ENCODE peak calls at places on chromosome 19, in eight cellular contexts. O is mammary epithelial cell; J is psoas muscle; Y is CD8-positive, alpha-beta memory T cell; H is neural progenitor cell; X is lung; W is esophagus muscularis mucosa; U is Caco-2. Q is an unnamed sample. For H3K9me3, the result is how much of the 10 kb centered on the place peaks cover.

GRCh38 chr19:30881986-30882385 is 467.2 kb downstream of the TSHZ3 start:
- DNase-seq in O (no peak), J (no peak), Y (no peak), H (no peak), X (no peak), W (no peak), U (no peak), Q (no peak)

GRCh38 chr19:10701955-10702307 is 692 bp downstream of the QTRT1 start:
- DNase-seq in O (no peak), J (no peak), Y (no peak), H (peak), X (no peak), W (no peak), U (no peak), Q (no peak)

GRCh38 chr19:8528500-8528899 is 14.5 kb upstream of the ZNF414 start:
- DNase-seq in O (no peak), J (no peak), Y (no peak), H (no peak), X (no peak), W (no peak), U (no peak), Q (no peak)

GRCh38 chr19:23665651-23666410 is 21.2 kb downstream of the ZNF675 start:
- DNase-seq in O (no peak), J (no peak), Y (no peak), H (no peak), X (no peak), W (no peak), U (no peak), Q (peak)

GRCh38 chr19:29712744-29713516 is 2.1 kb downstream of the C19orf12 start:
- DNase-seq in O (no peak), J (no peak), Y (no peak), H (no peak), X (no peak), W (no peak), U (no peak), Q (no peak)

GRCh38 chr19:30338066-30338465 is 34.1 kb upstream of the ZNF536 start:
- DNase-seq in O (no peak), J (no peak), Y (no peak), H (no peak), X (no peak), W (no peak), U (no peak), Q (no peak)

GRCh38 chr19:49468746-49469447 is 5.1 kb upstream of the FLT3LG start:
- DNase-seq in O (no peak), J (peak), Y (peak), H (peak), X (peak), W (peak), U (peak), Q (no peak)

GRCh38 chr19:41407271-41407670 is 9.7 kb downstream of the BCKDHA start:
- DNase-seq in O (no peak), J (no peak), Y (no peak), H (peak), X (no peak), W (no peak), U (no peak), Q (peak)

GRCh38 chr19:14337510-14337909 is 43.7 kb upstream of the ADGRE5 start:
- DNase-seq in O (no peak), J (no peak), Y (no peak), H (peak), X (no peak), W (no peak), U (no peak), Q (peak)

GRCh38 chr19:29812080-29812880 is 489 bp downstream of the CCNE1 start:
- DNase-seq in O (no peak), J (peak), Y (no peak), H (peak), X (no peak), W (no peak), U (no peak), Q (no peak)

DNA sequence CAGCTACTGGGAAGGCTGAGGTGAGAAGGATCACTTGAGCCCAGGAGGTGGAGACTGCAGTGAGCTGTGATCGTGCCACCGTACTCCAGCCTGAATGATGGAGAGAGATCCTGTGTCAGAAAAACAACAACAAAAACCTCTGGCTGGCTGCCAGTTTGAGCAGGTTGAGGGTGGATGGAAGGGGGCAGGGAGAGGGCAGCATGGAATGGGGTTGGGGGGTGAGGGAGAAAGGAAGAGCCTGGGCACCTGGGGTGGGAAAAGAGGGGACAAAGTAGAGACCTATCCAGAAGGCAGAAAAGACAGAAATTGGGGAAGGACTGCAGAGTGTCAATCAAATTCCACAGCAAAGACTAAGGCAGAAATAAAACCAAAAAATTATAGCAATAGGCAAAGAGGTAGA is 4.7 kb downstream of the SLC1A5 start:
- DNase-seq in O (no peak), J (no peak), Y (no peak), H (no peak), X (no peak), W (no peak), U (no peak), Q (no peak)
- H3K4me3 ChIP-seq in O (peak), J (no peak), Y (no peak), H (peak), X (no peak), W (peak), U (no peak), Q (no peak)

GRCh38 chr19:2852598-2852997 is 11.3 kb downstream of the ZNF555 start:
- DNase-seq in O (no peak), J (no peak), Y (no peak), H (no peak), X (no peak), W (no peak), U (no peak), Q (no peak)
- H3K9me3 ChIP-seq in O (half or more), J (half or more), Y (under half), H (half or more), X (under half), W (half or more), U (under half), Q (half or more)

DNA sequence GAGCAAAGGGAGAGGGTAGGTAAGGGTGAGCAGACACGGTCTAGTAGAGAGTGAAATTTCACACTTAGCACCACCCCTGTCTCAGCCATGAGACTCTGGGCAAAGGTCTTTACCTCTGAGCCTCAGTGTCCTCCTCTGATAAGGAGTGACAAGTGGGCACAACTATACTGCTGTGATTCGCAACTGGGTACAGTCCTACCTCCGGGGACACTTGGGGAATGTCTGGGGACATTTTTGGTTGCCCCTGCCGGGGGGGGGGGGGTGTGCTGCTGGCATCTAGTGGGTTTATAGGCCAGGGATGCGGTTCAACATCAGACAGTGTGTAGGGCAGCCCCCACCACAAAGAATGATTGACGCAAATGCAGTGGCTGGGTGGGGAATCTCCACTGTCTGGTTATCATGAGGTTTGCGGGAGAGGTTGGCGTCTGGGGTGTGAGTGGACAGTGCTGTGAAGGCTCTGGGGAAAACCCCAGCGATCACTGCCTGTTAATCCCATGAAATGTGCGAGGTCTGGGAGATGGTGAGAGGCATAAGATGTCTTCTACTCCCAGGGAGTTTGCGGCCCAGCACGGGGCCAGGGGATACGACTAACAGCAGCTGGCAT is 4.3 kb downstream of the NACC1 start:
- DNase-seq in O (no peak), J (no peak), Y (no peak), H (no peak), X (no peak), W (no peak), U (no peak), Q (no peak)
- H3K4me3 ChIP-seq in O (no peak), J (no peak), Y (no peak), H (no peak), X (no peak), W (no peak), U (no peak), Q (no peak)

DNA sequence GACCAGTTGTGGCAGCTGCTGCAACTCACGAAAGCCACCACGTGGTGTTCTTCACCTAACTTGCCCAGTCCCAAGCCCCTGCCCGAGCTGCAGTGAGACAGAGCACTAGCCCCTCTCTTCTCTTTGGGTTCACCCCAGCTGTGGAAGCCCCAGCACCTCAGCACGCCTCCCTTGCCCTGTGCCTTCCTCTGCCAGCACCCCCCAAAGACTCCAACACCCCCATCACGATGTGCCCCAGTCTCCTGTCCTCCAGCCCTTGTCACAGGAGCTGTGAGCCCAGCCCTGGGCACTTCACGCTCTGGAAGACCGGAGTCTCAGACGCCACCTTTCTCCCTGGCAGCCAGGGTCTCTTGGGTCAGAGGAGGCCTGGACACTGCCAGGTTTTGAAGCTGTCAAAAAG is 2.2 kb upstream of the ZNF135 start:
- DNase-seq in O (no peak), J (no peak), Y (no peak), H (no peak), X (no peak), W (no peak), U (no peak), Q (no peak)
- H3K9me3 ChIP-seq in O (under half), J (under half), Y (under half), H (under half), X (half or more), W (under half), U (under half), Q (under half)

GRCh38 chr19:12721656-12722565 is 1.8 kb downstream of the TNPO2 start:
- DNase-seq in O (peak), J (peak), Y (peak), H (peak), X (peak), W (peak), U (peak), Q (no peak)

GRCh38 chr19:12720851-12721655 is 2.7 kb downstream of the TNPO2 start:
- DNase-seq in O (peak), J (peak), Y (no peak), H (peak), X (no peak), W (no peak), U (no peak), Q (no peak)

GRCh38 chr19:12723383-12723642 is 419 bp downstream of the TNPO2 start:
- DNase-seq in O (no peak), J (no peak), Y (no peak), H (peak), X (no peak), W (no peak), U (no peak), Q (no peak)

GRCh38 chr19:12722566-12723382 is 958 bp downstream of the TNPO2 start:
- DNase-seq in O (peak), J (peak), Y (peak), H (peak), X (peak), W (peak), U (peak), Q (peak)

DNA sequence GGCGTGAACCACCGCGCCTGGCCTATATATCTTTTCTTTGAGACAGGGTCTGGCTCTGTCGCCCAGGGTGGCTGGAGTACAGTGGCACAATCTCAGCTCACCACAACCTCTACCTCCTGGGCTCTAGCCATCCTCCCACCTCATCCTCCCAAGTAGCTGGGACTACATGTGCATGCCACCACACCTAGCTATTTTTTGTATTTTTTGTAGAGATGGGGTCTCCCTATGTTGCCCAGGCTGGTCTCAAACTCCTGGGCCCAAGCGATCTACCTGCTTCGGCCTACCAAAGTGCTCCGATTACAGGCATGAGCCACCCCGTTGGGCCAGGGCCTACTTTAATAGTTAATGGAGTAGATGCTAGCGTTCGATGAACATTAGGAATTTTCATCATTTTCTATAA is 3.4 kb downstream of the TNPO2 start:
- DNase-seq in O (no peak), J (no peak), Y (no peak), H (no peak), X (no peak), W (no peak), U (no peak), Q (no peak)
- H3K4me3 ChIP-seq in O (peak), J (peak), Y (peak), H (peak), X (no peak), W (peak), U (no peak), Q (no peak)

GRCh38 chr19:11948646-11949045 is 16.2 kb upstream of the ZNF763 start:
- DNase-seq in O (no peak), J (no peak), Y (no peak), H (no peak), X (no peak), W (no peak), U (no peak), Q (no peak)

GRCh38 chr19:11942008-11942842 is 17.3 kb downstream of the ZNF700 start:
- DNase-seq in O (no peak), J (no peak), Y (no peak), H (no peak), X (no peak), W (no peak), U (no peak), Q (no peak)

GRCh38 chr19:11944656-11945055 is 19.7 kb downstream of the ZNF700 start:
- DNase-seq in O (no peak), J (no peak), Y (no peak), H (no peak), X (no peak), W (no peak), U (no peak), Q (no peak)

GRCh38 chr19:11942843-11943108 is 17.9 kb downstream of the ZNF700 start:
- DNase-seq in O (no peak), J (no peak), Y (no peak), H (no peak), X (no peak), W (no peak), U (no peak), Q (no peak)
- H3K9me3 ChIP-seq in O (half or more), J (half or more), Y (half or more), H (under half), X (half or more), W (half or more), U (under half), Q (half or more)

GRCh38 chr19:18059902-18060301 is 26.8 kb downstream of the IL12RB1 start:
- DNase-seq in O (no peak), J (no peak), Y (no peak), H (no peak), X (no peak), W (no peak), U (no peak), Q (no peak)

GRCh38 chr19:18060472-18060871 is 26.3 kb downstream of the IL12RB1 start:
- DNase-seq in O (no peak), J (no peak), Y (no peak), H (no peak), X (no peak), W (no peak), U (no peak), Q (no peak)

GRCh38 chr19:18059297-18059696 is 27.4 kb downstream of the IL12RB1 start:
- DNase-seq in O (no peak), J (no peak), Y (no peak), H (no peak), X (no peak), W (no peak), U (no peak), Q (no peak)

GRCh38 chr19:18057557-18057956 is 29.2 kb downstream of the IL12RB1 start:
- DNase-seq in O (no peak), J (peak), Y (no peak), H (no peak), X (no peak), W (no peak), U (no peak), Q (no peak)

GRCh38 chr19:18058208-18059009 is 28.3 kb downstream of the IL12RB1 start:
- DNase-seq in O (peak), J (peak), Y (peak), H (peak), X (peak), W (peak), U (peak), Q (peak)
- H3K4me3 ChIP-seq in O (no peak), J (peak), Y (no peak), H (peak), X (no peak), W (peak), U (no peak), Q (no peak)

GRCh38 chr19:19746286-19747213 is 13.6 kb upstream of the ZNF14 start:
- DNase-seq in O (no peak), J (no peak), Y (no peak), H (no peak), X (peak), W (no peak), U (no peak), Q (no peak)
- H3K9me3 ChIP-seq in O (half or more), J (under half), Y (under half), H (under half), X (under half), W (under half), U (under half), Q (under half)